ENCODE peak calls at places on chromosomes 11 and 22, in ten cellular contexts. F, K, U, D, W, L, S, Y, X and T are unnamed samples.
A peak's percentile ranks its signal among the peaks of the same experiment; 100 is the strongest.

GRCh38 chr11:74672956-74673895 is 58.0 kb downstream of the CHRDL2 start:
- DNase-seq in F (peak; percentile 46), K (peak; percentile 25), U (no peak), D (peak; percentile 93), W (peak; percentile 100), L (peak; percentile 83), S (peak; percentile 23), Y (peak; percentile 32), X (peak; percentile 98), T (no peak)

GRCh38 chr11:119505861-119506260 is 82.9 kb upstream of the THY1 start:
- DNase-seq in F (no peak), K (no peak), U (no peak), D (no peak), W (peak; percentile 13), L (no peak), S (no peak), Y (no peak), X (no peak), T (no peak)

GRCh38 chr22:39658806-39659463 is 88.4 kb downstream of the CACNA1I start:
- DNase-seq in F (no peak), K (no peak), U (no peak), D (no peak), W (no peak), L (no peak), S (no peak), Y (no peak), X (no peak), T (no peak)

GRCh38 chr11:77309401-77310085 is 8.1 kb upstream of the GDPD4 start:
- DNase-seq in F (no peak), K (no peak), U (no peak), D (no peak), W (peak; percentile 5), L (no peak), S (no peak), Y (no peak), X (no peak), T (no peak)

GRCh38 chr22:44722611-44723010 is 20.6 kb downstream of the PRR5 start:
- DNase-seq in F (no peak), K (no peak), U (no peak), D (no peak), W (no peak), L (no peak), S (no peak), Y (no peak), X (no peak), T (no peak)

GRCh38 chr11:76657139-76657823 is 13.3 kb downstream of the LRRC32 start:
- DNase-seq in F (no peak), K (peak; percentile 47), U (no peak), D (no peak), W (no peak), L (no peak), S (no peak), Y (no peak), X (no peak), T (no peak)

GRCh38 chr11:108947654-108948570 is 283.0 kb downstream of the DDX10 start:
- DNase-seq in F (no peak), K (no peak), U (no peak), D (no peak), W (peak; percentile 80), L (no peak), S (no peak), Y (no peak), X (peak; percentile 47), T (no peak)

GRCh38 chr11:24406389-24406788 is 90.5 kb upstream of the LUZP2 start:
- DNase-seq in F (no peak), K (peak; percentile 54), U (no peak), D (no peak), W (no peak), L (no peak), S (no peak), Y (no peak), X (no peak), T (no peak)

GRCh38 chr11:101848262-101848661 is 66.5 kb upstream of the CEP126 start:
- DNase-seq in F (no peak), K (no peak), U (peak; percentile 47), D (no peak), W (peak; percentile 44), L (no peak), S (no peak), Y (no peak), X (peak; percentile 16), T (no peak)

GRCh38 chr11:19093976-19094375 is 23.0 kb upstream of the ZDHHC13 start:
- DNase-seq in F (no peak), K (no peak), U (no peak), D (no peak), W (no peak), L (no peak), S (no peak), Y (no peak), X (no peak), T (no peak)

GRCh38 chr11:63888170-63889086 is 28.5 kb downstream of the RCOR2 start:
- DNase-seq in F (peak; percentile 92), K (peak; percentile 90), U (peak; percentile 82), D (peak; percentile 71), W (peak; percentile 52), L (peak; percentile 44), S (peak; percentile 85), Y (peak; percentile 90), X (peak; percentile 32), T (peak; percentile 81)

GRCh38 chr11:35583126-35583525 is 35.1 kb upstream of the FJX1 start:
- DNase-seq in F (no peak), K (no peak), U (no peak), D (no peak), W (peak; percentile 56), L (no peak), S (no peak), Y (no peak), X (no peak), T (no peak)

GRCh38 chr22:24806663-24807001 is 621 bp downstream of the SGSM1 start:
- DNase-seq in F (no peak), K (no peak), U (no peak), D (no peak), W (no peak), L (no peak), S (no peak), Y (no peak), X (no peak), T (no peak)

GRCh38 chr11:37496196-37496595 is 898.2 kb upstream of the RAG2 start:
- DNase-seq in F (no peak), K (no peak), U (no peak), D (no peak), W (peak; percentile 28), L (no peak), S (no peak), Y (no peak), X (no peak), T (no peak)

GRCh38 chr11:44823920-44824704 is 97.3 kb downstream of the TSPAN18 start:
- DNase-seq in F (peak; percentile 82), K (peak; percentile 95), U (no peak), D (no peak), W (no peak), L (no peak), S (no peak), Y (no peak), X (no peak), T (no peak)

GRCh38 chr11:69048718-69049489 is at the start of gene TPCN2:
- DNase-seq in F (peak; percentile 97), K (peak; percentile 99), U (peak; percentile 97), D (peak; percentile 95), W (peak; percentile 96), L (peak; percentile 92), S (peak; percentile 92), Y (peak; percentile 93), X (peak; percentile 95), T (peak; percentile 90)

GRCh38 chr11:69048056-69048717 is 545 bp upstream of the TPCN2 start:
- DNase-seq in F (no peak), K (no peak), U (no peak), D (no peak), W (no peak), L (no peak), S (no peak), Y (no peak), X (no peak), T (no peak)

GRCh38 chr11:69050592-69051380 is 2.1 kb downstream of the TPCN2 start:
- DNase-seq in F (no peak), K (no peak), U (no peak), D (no peak), W (no peak), L (no peak), S (no peak), Y (no peak), X (no peak), T (no peak)

GRCh38 chr11:69051381-69052342 is 2.9 kb downstream of the TPCN2 start:
- DNase-seq in F (no peak), K (no peak), U (peak; percentile 30), D (peak; percentile 25), W (no peak), L (no peak), S (no peak), Y (no peak), X (no peak), T (no peak)

GRCh38 chr11:69049490-69049867 is 747 bp downstream of the TPCN2 start:
- DNase-seq in F (no peak), K (no peak), U (peak; percentile 44), D (no peak), W (no peak), L (no peak), S (peak; percentile 51), Y (no peak), X (no peak), T (peak; percentile 21)
- H3K4me1 ChIP-seq in F (peaks cover 17% of the 10 kb centered on the region), K (peaks cover 6% of the 10 kb centered on the region), U (peaks cover 80% of the 10 kb centered on the region), D (peaks cover 26% of the 10 kb centered on the region), W (peaks cover 11% of the 10 kb centered on the region), L (peaks cover 63% of the 10 kb centered on the region), S (peaks cover 9% of the 10 kb centered on the region), Y (no peaks in the 10 kb centered on the region), X (peaks cover 13% of the 10 kb centered on the region), T (peaks cover 20% of the 10 kb centered on the region)

GRCh38 chr11:113242767-113243397 is 71.5 kb upstream of the TTC12 start:
- DNase-seq in F (no peak), K (no peak), U (no peak), D (no peak), W (peak; percentile 9), L (no peak), S (no peak), Y (no peak), X (no peak), T (no peak)
- H3K27ac ChIP-seq in F (no peak overlapping the region), K (no peak overlapping the region), U (no peak overlapping the region), D (peak overlapping the region; percentile 46), W (no peak overlapping the region), L (peak overlapping the region; percentile 61), S (no peak overlapping the region), Y (peak overlapping the region; percentile 37), X (no peak overlapping the region), T (no peak overlapping the region)

DNA sequence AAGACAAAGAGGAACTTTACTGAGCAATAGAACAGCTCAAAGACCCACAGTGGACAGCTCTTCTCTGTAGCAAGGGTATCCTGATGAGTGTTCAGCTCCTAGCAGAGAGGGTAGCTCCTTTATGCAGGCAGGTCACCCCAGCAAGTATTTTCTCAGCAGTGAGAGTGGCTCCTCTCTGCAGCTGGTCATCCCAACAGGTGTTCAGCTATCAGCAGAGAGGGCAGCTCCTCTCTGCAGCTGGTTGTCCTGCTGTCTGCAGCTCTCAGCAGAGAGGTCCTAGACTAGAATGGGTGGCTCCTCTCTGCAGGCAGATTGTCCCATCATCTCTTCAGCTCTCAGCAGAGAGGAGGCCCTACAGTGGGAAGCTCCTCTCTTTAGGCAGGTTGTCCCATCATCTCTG is 5.7 kb downstream of the SBF2 start:
- DNase-seq in F (no peak), K (no peak), U (no peak), D (no peak), W (no peak), L (no peak), S (no peak), Y (no peak), X (no peak), T (no peak)
- H3K4me3 ChIP-seq in F (no peak overlapping the region), K (no peak overlapping the region), U (no peak overlapping the region), D (no peak overlapping the region), W (no peak overlapping the region), L (no peak overlapping the region), S (no peak overlapping the region), Y (no peak overlapping the region), X (no peak overlapping the region), T (no peak overlapping the region)

GRCh38 chr22:42335839-42336378 is 65.5 kb upstream of the TCF20 start:
- DNase-seq in F (no peak), K (no peak), U (no peak), D (no peak), W (no peak), L (no peak), S (no peak), Y (peak; percentile 38), X (no peak), T (no peak)
- H3K4me1 ChIP-seq in F (no peaks in the 10 kb centered on the region), K (no peaks in the 10 kb centered on the region), U (peaks cover under 1% of the 10 kb centered on the region), D (no peaks in the 10 kb centered on the region), W (no peaks in the 10 kb centered on the region), L (peaks cover 1% of the 10 kb centered on the region), S (no peaks in the 10 kb centered on the region), Y (no peaks in the 10 kb centered on the region), X (no peaks in the 10 kb centered on the region), T (no peaks in the 10 kb centered on the region)